ENCODE peak calls at places on chromosomes 3 and 15, in ten cellular contexts. L, P, I, G, R, M, E, S, F and X are unnamed samples.

GRCh38 chr15:67902579-67902979 is 62.7 kb upstream of the RNU6-1 start:
- DNase-seq in L (no peak), P (no peak), I (no peak), G (no peak), R (no peak), M (no peak), E (no peak), S (no peak), F (no peak), X (no peak)

GRCh38 chr3:195040094-195040493 is 230.9 kb downstream of the XXYLT1 start:
- DNase-seq in L (no peak), P (no peak), I (no peak), G (no peak), R (no peak), M (no peak), E (no peak), S (no peak), F (peak; percentile 44), X (no peak)

GRCh38 chr3:129672412-129672811 is 65.9 kb upstream of the PLXND1 start:
- DNase-seq in L (no peak), P (no peak), I (no peak), G (no peak), R (no peak), M (no peak), E (no peak), S (no peak), F (no peak), X (no peak)

GRCh38 chr15:67578020-67578600 is 35.6 kb downstream of the MAP2K5 start:
- DNase-seq in L (no peak), P (no peak), I (no peak), G (no peak), R (no peak), M (no peak), E (no peak), S (no peak), F (no peak), X (no peak)

GRCh38 chr15:85793641-85794597 is 806 bp downstream of the KLHL25 start:
- DNase-seq in L (no peak), P (no peak), I (peak; percentile 27), G (peak; percentile 22), R (peak; percentile 58), M (no peak), E (no peak), S (peak; percentile 51), F (peak; percentile 50), X (no peak)

GRCh38 chr15:74799255-74799842 is 13.3 kb upstream of the LMAN1L start:
- DNase-seq in L (no peak), P (no peak), I (no peak), G (no peak), R (no peak), M (no peak), E (no peak), S (no peak), F (peak; percentile 65), X (no peak)

GRCh38 chr15:34855893-34856292 is 60.5 kb upstream of the ACTC1 start:
- DNase-seq in L (no peak), P (no peak), I (no peak), G (no peak), R (no peak), M (no peak), E (no peak), S (no peak), F (no peak), X (no peak)

GRCh38 chr3:105367063-105367405 is 325 bp downstream of the ALCAM start:
- DNase-seq in L (no peak), P (no peak), I (no peak), G (peak; percentile 18), R (peak; percentile 18), M (peak; percentile 33), E (no peak), S (peak; percentile 12), F (peak; percentile 33), X (no peak)

GRCh38 chr3:154598166-154598565 is 168.2 kb upstream of the GPR149 start:
- DNase-seq in L (no peak), P (no peak), I (no peak), G (no peak), R (no peak), M (no peak), E (no peak), S (no peak), F (no peak), X (no peak)

GRCh38 chr15:64127521-64128275 is 23.8 kb upstream of the SNX22 start:
- DNase-seq in L (no peak), P (no peak), I (no peak), G (no peak), R (no peak), M (no peak), E (no peak), S (no peak), F (no peak), X (no peak)

GRCh38 chr15:58980351-58980939 is 7.0 kb upstream of the RNF111 start:
- DNase-seq in L (peak; percentile 8), P (no peak), I (no peak), G (no peak), R (peak; percentile 43), M (peak; percentile 12), E (no peak), S (no peak), F (peak; percentile 65), X (no peak)

GRCh38 chr3:94968519-94968918 is 905.7 kb downstream of the NSUN3 start:
- DNase-seq in L (no peak), P (no peak), I (no peak), G (no peak), R (no peak), M (no peak), E (no peak), S (no peak), F (no peak), X (no peak)

GRCh38 chr3:113673593-113673992 is 22.8 kb downstream of the USF3 start:
- DNase-seq in L (no peak), P (no peak), I (no peak), G (no peak), R (no peak), M (no peak), E (no peak), S (no peak), F (no peak), X (no peak)

GRCh38 chr3:48408823-48409281 is 21.0 kb downstream of the PLXNB1 start:
- DNase-seq in L (no peak), P (no peak), I (no peak), G (no peak), R (no peak), M (no peak), E (no peak), S (peak; percentile 51), F (no peak), X (no peak)

GRCh38 chr15:58760385-58761009 is 10.6 kb upstream of the MINDY2 start:
- DNase-seq in L (no peak), P (no peak), I (no peak), G (no peak), R (no peak), M (no peak), E (no peak), S (no peak), F (no peak), X (no peak)

GRCh38 chr3:58898513-58898912 is 151.3 kb downstream of the CFAP20DC start:
- DNase-seq in L (no peak), P (no peak), I (no peak), G (no peak), R (no peak), M (no peak), E (no peak), S (no peak), F (no peak), X (no peak)

GRCh38 chr3:28134198-28134597 is 107.2 kb upstream of the CMC1 start:
- DNase-seq in L (no peak), P (no peak), I (no peak), G (no peak), R (no peak), M (no peak), E (no peak), S (no peak), F (no peak), X (no peak)

GRCh38 chr3:156474560-156475389 is 80.1 kb downstream of the SSR3 start:
- DNase-seq in L (no peak), P (no peak), I (no peak), G (no peak), R (peak; percentile 6), M (peak; percentile 4), E (no peak), S (no peak), F (peak; percentile 10), X (no peak)

GRCh38 chr3:11671648-11672100 is 28.0 kb upstream of the VGLL4 start:
- DNase-seq in L (no peak), P (no peak), I (no peak), G (no peak), R (no peak), M (no peak), E (no peak), S (no peak), F (peak; percentile 53), X (no peak)

GRCh38 chr15:79212589-79213139 is 69.9 kb upstream of the ANKRD34C start:
- DNase-seq in L (no peak), P (no peak), I (no peak), G (no peak), R (no peak), M (no peak), E (no peak), S (no peak), F (no peak), X (no peak)

GRCh38 chr3:27105904-27106303 is 263.3 kb downstream of the NEK10 start:
- DNase-seq in L (no peak), P (no peak), I (no peak), G (no peak), R (peak; percentile 6), M (peak; percentile 42), E (no peak), S (no peak), F (no peak), X (no peak)

GRCh38 chr15:99507732-99508571 is 57.8 kb upstream of the MEF2A start:
- DNase-seq in L (no peak), P (no peak), I (no peak), G (no peak), R (no peak), M (no peak), E (no peak), S (no peak), F (no peak), X (no peak)

GRCh38 chr3:25804676-25805075 is 14.8 kb downstream of the OXSM start:
- DNase-seq in L (no peak), P (no peak), I (no peak), G (no peak), R (no peak), M (no peak), E (no peak), S (no peak), F (no peak), X (no peak)

GRCh38 chr3:67986703-67987102 is 332.3 kb upstream of the SUCLG2 start:
- DNase-seq in L (no peak), P (no peak), I (no peak), G (no peak), R (no peak), M (no peak), E (no peak), S (no peak), F (no peak), X (no peak)

GRCh38 chr3:136048068-136048467 is 82.5 kb downstream of the PPP2R3A start:
- DNase-seq in L (no peak), P (no peak), I (no peak), G (no peak), R (no peak), M (no peak), E (no peak), S (no peak), F (no peak), X (no peak)

GRCh38 chr15:87267798-87268197 is 988.7 kb downstream of the NTRK3 start:
- DNase-seq in L (no peak), P (no peak), I (no peak), G (no peak), R (no peak), M (no peak), E (no peak), S (no peak), F (no peak), X (no peak)

GRCh38 chr3:192444096-192444790 is 283.1 kb downstream of the FGF12 start:
- DNase-seq in L (no peak), P (peak; percentile 38), I (peak; percentile 12), G (peak; percentile 16), R (peak; percentile 47), M (peak; percentile 59), E (no peak), S (peak; percentile 27), F (peak; percentile 69), X (no peak)

GRCh38 chr3:34212671-34213070 is 414.2 kb downstream of the PDCD6IP start:
- DNase-seq in L (no peak), P (no peak), I (no peak), G (no peak), R (no peak), M (no peak), E (no peak), S (no peak), F (no peak), X (no peak)